ENCODE peak calls at places on chromosomes 6 and 20, in nine cellular contexts. G is CD14-positive monocyte, Z is omental fat pad, S is adrenal gland, W is GM12864, A is right lobe of liver, Q is ovary, C is fibroblast of mammary gland, H is B cell. M is an unnamed sample.

GRCh38 chr6:25635886-25636317 is 16.1 kb upstream of the SCGN start:
- DNase-seq in G (no peak), Z (no peak), S (no peak), W (no peak), A (no peak), Q (no peak), C (no peak), H (no peak), M (no peak)

GRCh38 chr6:108494434-108494833 is 66.3 kb upstream of the FOXO3 start:
- DNase-seq in G (no peak), Z (no peak), S (no peak), W (no peak), A (no peak), Q (no peak), C (no peak), H (no peak), M (no peak)

GRCh38 chr6:21856844-21857243 is 263.3 kb downstream of the SOX4 start:
- DNase-seq in G (peak), Z (no peak), S (no peak), W (no peak), A (no peak), Q (no peak), C (peak), H (no peak), M (no peak)

GRCh38 chr6:13709698-13710551 is 1.7 kb downstream of the RANBP9 start:
- DNase-seq in G (no peak), Z (no peak), S (no peak), W (no peak), A (no peak), Q (no peak), C (peak), H (no peak), M (no peak)

GRCh38 chr6:166977626-166978550 is 21.3 kb upstream of the CEP43 start:
- DNase-seq in G (no peak), Z (no peak), S (no peak), W (no peak), A (no peak), Q (no peak), C (peak), H (no peak), M (no peak)

GRCh38 chr6:1839315-1839714 is 229.6 kb downstream of the FOXC1 start:
- DNase-seq in G (no peak), Z (no peak), S (no peak), W (no peak), A (no peak), Q (no peak), C (no peak), H (no peak), M (no peak)

GRCh38 chr6:35725721-35726438 is 11.0 kb upstream of the ARMC12 start:
- DNase-seq in G (no peak), Z (no peak), S (peak), W (no peak), A (peak), Q (peak), C (peak), H (no peak), M (no peak)

GRCh38 chr6:166760288-166760687 is 133.2 kb upstream of the RPS6KA2 start:
- DNase-seq in G (no peak), Z (no peak), S (no peak), W (no peak), A (no peak), Q (no peak), C (no peak), H (no peak), M (no peak)

GRCh38 chr6:25899580-25900408 is 25.8 kb upstream of the SLC17A3 start:
- DNase-seq in G (no peak), Z (no peak), S (no peak), W (no peak), A (no peak), Q (no peak), C (peak), H (no peak), M (no peak)

GRCh38 chr20:10761786-10762185 is 88.0 kb upstream of the JAG1 start:
- DNase-seq in G (no peak), Z (no peak), S (no peak), W (no peak), A (no peak), Q (no peak), C (no peak), H (no peak), M (no peak)

GRCh38 chr6:69617163-69617562 is 179.6 kb downstream of the LMBRD1 start:
- DNase-seq in G (no peak), Z (no peak), S (no peak), W (no peak), A (no peak), Q (no peak), C (no peak), H (no peak), M (no peak)

GRCh38 chr6:125287718-125288117 is 14.0 kb downstream of the HDDC2 start:
- DNase-seq in G (no peak), Z (no peak), S (no peak), W (no peak), A (no peak), Q (no peak), C (no peak), H (no peak), M (no peak)

GRCh38 chr20:17460119-17460518 is 71.1 kb downstream of the BFSP1 start:
- DNase-seq in G (no peak), Z (no peak), S (no peak), W (no peak), A (no peak), Q (no peak), C (no peak), H (no peak), M (no peak)

GRCh38 chr20:62955519-62956386 is 3.2 kb downstream of the SLC17A9 start:
- DNase-seq in G (peak), Z (no peak), S (no peak), W (no peak), A (peak), Q (no peak), C (no peak), H (no peak), M (no peak)

GRCh38 chr20:19120011-19120410 is 92.4 kb upstream of the SLC24A3 start:
- DNase-seq in G (no peak), Z (no peak), S (no peak), W (no peak), A (no peak), Q (no peak), C (no peak), H (no peak), M (no peak)

GRCh38 chr6:71602385-71602949 is 283.9 kb upstream of the RIMS1 start:
- DNase-seq in G (no peak), Z (no peak), S (no peak), W (no peak), A (no peak), Q (no peak), C (peak), H (no peak), M (no peak)

GRCh38 chr6:48757661-48758060 is 646.7 kb upstream of the PTCHD4 start:
- DNase-seq in G (no peak), Z (no peak), S (no peak), W (no peak), A (no peak), Q (no peak), C (no peak), H (no peak), M (no peak)

GRCh38 chr20:32326507-32326851 is 31.7 kb upstream of the ASXL1 start:
- DNase-seq in G (no peak), Z (no peak), S (no peak), W (no peak), A (no peak), Q (no peak), C (no peak), H (no peak), M (no peak)

GRCh38 chr20:53598140-53599038 is 4.8 kb upstream of the ZNF217 start:
- DNase-seq in G (no peak), Z (no peak), S (peak), W (no peak), A (no peak), Q (no peak), C (no peak), H (peak), M (no peak)

GRCh38 chr6:87287251-87287650 is 35.1 kb upstream of the SMIM8 start:
- DNase-seq in G (no peak), Z (no peak), S (no peak), W (no peak), A (no peak), Q (no peak), C (no peak), H (no peak), M (no peak)

GRCh38 chr20:44018684-44019637 is 104.3 kb downstream of the TOX2 start:
- DNase-seq in G (no peak), Z (no peak), S (peak), W (no peak), A (no peak), Q (no peak), C (no peak), H (no peak), M (no peak)

GRCh38 chr6:26521485-26522391 is 16.4 kb upstream of the HMGN4 start:
- DNase-seq in G (peak), Z (peak), S (peak), W (peak), A (peak), Q (peak), C (peak), H (peak), M (peak)

GRCh38 chr20:50320910-50321796 is 130.5 kb downstream of the CEBPB start:
- DNase-seq in G (peak), Z (peak), S (peak), W (no peak), A (no peak), Q (peak), C (peak), H (no peak), M (no peak)

GRCh38 chr6:159929819-159930218 is 39.0 kb downstream of the MAS1 start:
- DNase-seq in G (no peak), Z (no peak), S (peak), W (no peak), A (no peak), Q (peak), C (no peak), H (no peak), M (peak)

GRCh38 chr6:24887520-24887919 is 48.2 kb downstream of the RIPOR2 start:
- DNase-seq in G (no peak), Z (no peak), S (no peak), W (no peak), A (no peak), Q (no peak), C (no peak), H (no peak), M (peak)

GRCh38 chr20:50919567-50919966 is 11.7 kb downstream of the ADNP start:
- DNase-seq in G (no peak), Z (peak), S (peak), W (no peak), A (no peak), Q (peak), C (peak), H (no peak), M (no peak)

GRCh38 chr6:105209950-105210706 is 30.3 kb upstream of the POPDC3 start:
- DNase-seq in G (no peak), Z (no peak), S (no peak), W (no peak), A (no peak), Q (no peak), C (peak), H (no peak), M (no peak)

GRCh38 chr6:5191222-5191621 is 69.5 kb downstream of the LYRM4 start:
- DNase-seq in G (no peak), Z (no peak), S (no peak), W (no peak), A (no peak), Q (no peak), C (no peak), H (no peak), M (peak)

GRCh38 chr6:127737009-127737486 is 160.1 kb downstream of the C6orf58 start:
- DNase-seq in G (no peak), Z (no peak), S (peak), W (peak), A (no peak), Q (peak), C (peak), H (peak), M (peak)

GRCh38 chr20:23870461-23870860 is 9.1 kb downstream of the CST5 start:
- DNase-seq in G (no peak), Z (no peak), S (no peak), W (no peak), A (no peak), Q (no peak), C (no peak), H (no peak), M (no peak)
- TF ChIP-seq CTCF in G (no peak), Z (no peak), S (no peak), W (no peak), A (no peak), Q (no peak), C (no peak), H (no peak), M (no peak)

GRCh38 chr6:99530627-99531026 is 15.4 kb upstream of the USP45 start:
- DNase-seq in G (no peak), Z (no peak), S (no peak), W (no peak), A (no peak), Q (no peak), C (no peak), H (no peak), M (no peak)
- TF ChIP-seq CTCF in G (no peak), Z (no peak), S (no peak), W (no peak), A (no peak), Q (no peak), C (no peak), H (no peak), M (no peak)

DNA sequence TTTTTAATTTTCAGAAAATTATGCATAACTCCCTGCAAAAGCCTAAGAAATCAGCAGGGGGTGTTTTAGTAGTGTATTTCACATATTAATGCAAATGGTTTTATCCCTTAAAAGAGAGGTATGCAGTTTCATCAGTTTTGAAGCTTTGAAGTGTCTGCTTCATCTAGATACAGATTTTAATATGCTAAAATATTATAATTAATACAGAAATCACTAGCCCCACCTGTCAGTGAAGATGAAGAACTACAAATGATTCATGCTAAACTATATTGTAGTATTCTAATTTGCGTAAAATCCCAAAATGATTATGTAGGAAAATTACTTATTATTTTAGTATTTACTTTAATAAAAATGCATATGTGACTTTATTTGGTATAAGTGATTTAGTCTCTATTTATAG is 2.9 kb upstream of the TFB1M start:
- DNase-seq in G (no peak), Z (no peak), S (no peak), W (no peak), A (no peak), Q (no peak), C (peak), H (no peak), M (no peak)
- TF ChIP-seq CTCF in G (peak), Z (no peak), S (no peak), W (no peak), A (peak), Q (no peak), C (peak), H (peak), M (no peak)

DNA sequence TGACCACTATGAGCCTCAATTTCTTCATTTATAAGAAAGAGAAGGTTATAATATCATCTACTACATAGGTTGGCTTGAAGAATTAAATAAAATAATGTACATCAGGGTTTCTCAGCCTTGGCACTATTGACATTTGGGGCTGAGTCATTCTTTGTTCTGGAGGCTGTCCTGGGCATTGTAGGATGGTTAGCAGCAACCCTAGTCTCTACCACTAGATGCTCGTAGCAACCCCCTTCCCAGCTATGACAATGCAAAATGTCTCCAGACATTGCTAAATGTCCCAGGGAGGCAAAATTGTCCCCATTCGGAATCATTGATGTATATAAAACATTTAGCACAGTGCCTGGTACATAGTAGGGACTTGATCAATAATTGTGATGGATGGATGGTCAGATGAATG is 152.1 kb downstream of the KHDC1L start:
- DNase-seq in G (no peak), Z (no peak), S (no peak), W (no peak), A (no peak), Q (no peak), C (no peak), H (no peak), M (no peak)
- TF ChIP-seq CTCF in G (no peak), Z (no peak), S (no peak), W (no peak), A (no peak), Q (no peak), C (no peak), H (no peak), M (no peak)

GRCh38 chr6:40877362-40877761 is 161.7 kb downstream of the UNC5CL start:
- DNase-seq in G (no peak), Z (no peak), S (no peak), W (no peak), A (no peak), Q (no peak), C (peak), H (no peak), M (no peak)

GRCh38 chr6:40879169-40879568 is 159.9 kb downstream of the UNC5CL start:
- DNase-seq in G (no peak), Z (no peak), S (no peak), W (no peak), A (no peak), Q (no peak), C (no peak), H (no peak), M (no peak)

GRCh38 chr6:40876336-40876735 is 162.7 kb downstream of the UNC5CL start:
- DNase-seq in G (no peak), Z (no peak), S (no peak), W (no peak), A (no peak), Q (no peak), C (no peak), H (no peak), M (no peak)

DNA sequence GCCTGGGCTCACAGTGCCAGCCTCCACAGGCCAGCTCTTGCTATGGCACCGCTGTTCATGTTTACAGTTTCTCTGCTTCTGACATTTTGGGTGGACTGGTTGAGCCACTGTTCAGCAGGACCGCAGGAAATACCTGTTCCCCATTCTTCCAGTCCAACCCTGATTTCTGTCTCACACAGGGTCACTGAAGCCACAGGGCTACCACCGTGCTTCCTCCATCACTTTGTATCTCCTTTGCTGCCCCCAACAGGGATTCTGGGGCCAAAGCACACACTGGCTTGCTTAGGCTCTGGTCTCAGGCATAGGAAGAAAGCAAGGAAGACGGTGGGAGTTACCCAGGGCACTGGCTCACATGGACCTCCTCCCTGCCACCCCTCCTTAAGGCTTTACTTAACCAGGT is 164.5 kb downstream of the UNC5CL start:
- DNase-seq in G (no peak), Z (no peak), S (no peak), W (no peak), A (no peak), Q (no peak), C (no peak), H (no peak), M (no peak)
- TF ChIP-seq CTCF in G (no peak), Z (no peak), S (no peak), W (peak), A (no peak), Q (no peak), C (no peak), H (no peak), M (no peak)

DNA sequence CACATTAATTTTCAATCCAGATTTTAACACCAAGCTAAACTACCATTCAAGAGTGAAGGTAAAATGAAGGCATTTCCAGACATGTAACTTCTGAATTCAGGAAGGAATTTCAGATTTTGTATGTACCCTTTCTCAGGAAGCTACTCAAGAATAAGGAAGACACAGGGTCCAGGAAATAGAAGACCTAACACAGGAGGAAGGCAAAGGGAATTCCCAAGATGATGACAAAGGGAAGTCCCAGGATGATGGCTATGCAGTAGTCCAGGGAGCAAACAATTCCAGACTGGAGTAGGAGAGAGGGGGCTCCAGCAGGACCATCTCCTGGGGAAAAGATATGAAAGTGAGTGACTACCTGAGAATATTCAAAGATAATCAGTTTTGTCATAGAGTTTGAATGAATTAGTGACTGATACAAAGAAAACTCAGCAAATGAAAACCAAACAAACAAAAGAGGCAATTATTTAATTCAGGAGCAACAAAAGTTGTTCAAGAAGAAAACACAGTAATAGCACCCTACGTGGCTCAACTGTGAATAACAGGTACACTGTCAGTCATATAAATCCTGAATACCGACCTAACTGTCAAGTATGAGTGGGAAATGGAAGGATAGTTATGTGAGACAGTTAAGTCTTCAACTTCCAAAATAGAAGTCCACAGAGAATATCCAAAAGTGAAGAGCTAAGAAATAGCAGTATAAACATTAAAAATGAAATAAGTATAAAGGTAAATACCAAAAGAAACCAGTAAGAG is 4.0 kb downstream of the RNF24 start:
- DNase-seq in G (no peak), Z (no peak), S (no peak), W (no peak), A (no peak), Q (no peak), C (no peak), H (no peak), M (no peak)
- TF ChIP-seq CTCF in G (no peak), Z (no peak), S (no peak), W (peak), A (no peak), Q (no peak), C (no peak), H (no peak), M (peak)

GRCh38 chr6:17281100-17281496 is at the start of gene RBM24:
- DNase-seq in G (no peak), Z (peak), S (peak), W (no peak), A (peak), Q (peak), C (peak), H (peak), M (no peak)
- TF ChIP-seq CTCF in G (no peak), Z (no peak), S (peak), W (peak), A (peak), Q (no peak), C (peak), H (no peak), M (no peak)

DNA sequence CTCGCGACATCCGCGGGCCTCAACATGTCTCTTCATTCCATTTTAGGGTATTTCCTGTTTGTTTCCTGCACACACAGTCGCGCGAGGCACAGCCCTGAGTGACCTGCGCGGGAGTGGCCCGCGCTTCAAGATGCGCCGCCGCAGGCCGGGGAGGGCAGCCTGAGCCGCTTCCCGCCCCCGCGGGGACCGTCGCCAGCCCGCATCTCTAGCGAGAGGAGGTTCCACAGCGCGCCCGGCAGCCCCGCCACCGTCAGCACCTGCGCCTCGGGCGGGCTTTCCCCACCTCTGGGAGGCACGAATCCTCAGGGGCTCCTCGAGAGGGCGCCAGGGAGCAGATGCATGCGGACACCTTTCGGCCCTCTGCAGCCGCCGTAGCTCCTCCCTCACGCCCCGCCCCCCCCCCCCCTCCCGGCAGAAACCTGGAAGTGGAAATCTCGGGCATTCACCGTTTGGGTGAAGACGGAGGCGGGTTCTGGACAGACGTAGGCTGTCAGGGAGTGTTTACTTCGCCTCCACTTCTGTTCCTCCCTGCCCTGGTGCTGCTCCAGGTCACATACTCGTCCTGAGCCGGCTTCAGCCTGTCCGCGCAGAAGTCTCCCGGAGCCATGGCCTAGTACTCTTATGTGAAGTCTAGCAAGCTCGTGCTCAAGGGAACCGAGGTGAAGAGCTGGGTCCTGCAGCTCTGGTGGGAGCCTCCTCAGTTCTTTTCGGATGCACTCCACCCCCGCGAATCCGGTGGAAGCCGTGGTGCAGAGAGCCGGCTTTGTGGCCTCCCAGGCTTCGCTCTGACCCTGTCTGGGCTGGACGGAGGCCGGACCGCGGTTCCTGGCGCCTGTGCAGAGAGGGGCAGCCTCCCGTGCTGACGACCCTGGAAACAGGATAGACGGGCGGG is 880.5 kb upstream of the DEFB115 start:
- DNase-seq in G (peak), Z (peak), S (peak), W (peak), A (peak), Q (peak), C (peak), H (peak), M (peak)
- TF ChIP-seq CTCF in G (peak), Z (no peak), S (peak), W (peak), A (peak), Q (peak), C (peak), H (peak), M (peak)